ENCODE peak calls at places on chromosomes 7 and 10, in five cellular contexts. I, W, C, K and R are unnamed samples.

GRCh38 chr10:113357688-113358306 is 195.1 kb upstream of the HABP2 start:
- DNase-seq in I (no peak), C (no peak), W (no peak), K (no peak), R (no peak)

GRCh38 chr7:139359366-139360209 is at the start of gene LUC7L2:
- DNase-seq in W (peak; percentile 95), C (peak; percentile 99), I (peak; percentile 97), K (peak; percentile 99), R (peak; percentile 94)

GRCh38 chr7:156993021-156993924 is 17.2 kb downstream of the MNX1 start:
- DNase-seq in K (no peak), C (no peak), I (no peak), W (no peak), R (no peak)

GRCh38 chr10:129641982-129642381 is 174.9 kb downstream of the MGMT start:
- DNase-seq in I (no peak), W (no peak), K (no peak), C (no peak), R (no peak)

GRCh38 chr10:29329420-29329819 is 40.5 kb downstream of the LYZL1 start:
- DNase-seq in W (peak; percentile 54), K (no peak), C (no peak), I (no peak), R (no peak)

GRCh38 chr7:80275192-80275605 is 140.6 kb downstream of the GNAI1 start:
- DNase-seq in I (no peak), C (no peak), K (no peak), W (no peak), R (no peak)

GRCh38 chr7:100847360-100847759 is 5.2 kb upstream of the SLC12A9 start:
- DNase-seq in K (no peak), I (no peak), W (no peak), C (no peak), R (no peak)

GRCh38 chr7:130865408-130866236 is 131.6 kb upstream of the KLF14 start:
- DNase-seq in I (no peak), W (no peak), K (no peak), C (no peak), R (no peak)

GRCh38 chr10:32065871-32066270 is 9.6 kb upstream of the KIF5B start:
- DNase-seq in C (no peak), I (no peak), K (peak; percentile 45), W (no peak), R (no peak)

GRCh38 chr7:105611856-105612775 is 30.8 kb upstream of the EFCAB10 start:
- DNase-seq in W (no peak), I (no peak), C (no peak), K (no peak), R (no peak)

GRCh38 chr7:34357068-34357467 is 300.9 kb upstream of the NPSR1 start:
- DNase-seq in C (no peak), W (no peak), K (no peak), I (no peak), R (no peak)

GRCh38 chr10:113326160-113327111 is 226.4 kb upstream of the HABP2 start:
- DNase-seq in W (peak; percentile 29), K (peak; percentile 86), I (peak; percentile 28), C (peak; percentile 63), R (peak; percentile 42)

GRCh38 chr7:26990268-26990667 is 105.5 kb downstream of the HOXA1 start:
- DNase-seq in K (no peak), W (no peak), I (no peak), C (no peak), R (no peak)

GRCh38 chr7:33191326-33191725 is 62.0 kb downstream of the BBS9 start:
- DNase-seq in W (peak; percentile 54), K (no peak), I (no peak), C (no peak), R (no peak)

GRCh38 chr7:137458399-137458798 is 114.9 kb upstream of the PTN start:
- DNase-seq in K (no peak), W (no peak), C (no peak), I (no peak), R (no peak)

GRCh38 chr10:21257919-21258318 is 267.6 kb downstream of the SKIDA1 start:
- DNase-seq in K (no peak), W (no peak), C (no peak), I (no peak), R (no peak)

GRCh38 chr7:90473819-90474218 is 4.4 kb downstream of the PTTG1IP2 start:
- DNase-seq in K (no peak), W (no peak), I (no peak), C (no peak), R (no peak)

GRCh38 chr7:157355784-157356511 is 19.1 kb downstream of the DNAJB6 start:
- DNase-seq in W (no peak), K (no peak), C (no peak), I (no peak), R (no peak)

GRCh38 chr10:32891261-32891660 is 66.8 kb downstream of the ITGB1 start:
- DNase-seq in I (no peak), W (no peak), C (no peak), K (no peak), R (no peak)

GRCh38 chr10:111598433-111599059 is 521.7 kb downstream of the ADRA2A start:
- DNase-seq in W (peak; percentile 53), K (peak; percentile 66), I (peak; percentile 64), C (peak; percentile 10), R (peak; percentile 3)

GRCh38 chr10:97584060-97584797 is at the start of gene HOGA1:
- DNase-seq in C (no peak), I (peak; percentile 53), K (peak; percentile 92), W (peak; percentile 91), R (no peak)

GRCh38 chr10:77887631-77888355 is 38.8 kb downstream of the DLG5 start:
- DNase-seq in C (no peak), K (no peak), W (peak; percentile 89), I (no peak), R (no peak)

GRCh38 chr7:25179771-25180591 is 48.3 kb downstream of the NPVF start:
- DNase-seq in I (peak; percentile 99), K (peak; percentile 85), W (peak; percentile 69), C (peak; percentile 97), R (peak; percentile 77)

DNA sequence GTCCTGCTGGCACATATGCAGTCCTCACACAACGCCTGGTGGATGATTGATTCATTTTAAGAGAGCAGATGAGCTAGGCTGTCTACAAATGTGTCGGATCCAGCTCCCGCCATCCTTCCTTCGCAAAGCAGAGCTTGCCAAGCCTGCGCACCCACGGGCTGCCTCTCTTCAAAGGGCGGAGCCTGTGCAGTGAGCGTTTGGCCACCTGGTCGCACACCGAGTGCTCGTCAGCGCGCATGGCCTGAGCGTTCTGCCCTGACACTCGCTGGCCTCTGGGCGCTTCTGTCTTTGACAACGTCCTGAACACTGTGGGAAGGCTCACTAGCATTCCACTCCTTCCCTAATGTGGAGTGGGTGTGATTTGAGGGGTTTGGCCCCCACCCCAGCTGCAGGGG is 47.1 kb upstream of the TMEM72 start:
- DNase-seq in W (no peak), K (no peak), C (no peak), I (no peak), R (no peak)
- TF ChIP-seq BHLHE40 in W (no peak), K (no peak), C (no peak), I (no peak), R (no peak)

GRCh38 chr7:923108-924041 is 31.1 kb downstream of the ADAP1 start:
- DNase-seq in K (no peak), C (peak; percentile 64), W (no peak), I (no peak), R (peak; percentile 81)
- TF ChIP-seq BHLHE40 in K (no peak), C (peak; percentile 55), W (no peak), I (no peak), R (peak; percentile 89)

GRCh38 chr7:143422033-143422432 is 13.4 kb upstream of the EPHA1 start:
- DNase-seq in C (no peak), K (no peak), I (no peak), W (no peak), R (no peak)

GRCh38 chr7:143418681-143419458 is 10.2 kb upstream of the EPHA1 start:
- DNase-seq in C (no peak), I (no peak), W (no peak), K (no peak), R (no peak)

GRCh38 chr7:143416565-143417149 is 8.0 kb upstream of the EPHA1 start:
- DNase-seq in K (peak; percentile 44), I (peak; percentile 74), C (peak; percentile 82), W (peak; percentile 48), R (no peak)

GRCh38 chr7:143417734-143418378 is 9.2 kb upstream of the EPHA1 start:
- DNase-seq in I (no peak), C (no peak), K (no peak), W (no peak), R (no peak)

DNA sequence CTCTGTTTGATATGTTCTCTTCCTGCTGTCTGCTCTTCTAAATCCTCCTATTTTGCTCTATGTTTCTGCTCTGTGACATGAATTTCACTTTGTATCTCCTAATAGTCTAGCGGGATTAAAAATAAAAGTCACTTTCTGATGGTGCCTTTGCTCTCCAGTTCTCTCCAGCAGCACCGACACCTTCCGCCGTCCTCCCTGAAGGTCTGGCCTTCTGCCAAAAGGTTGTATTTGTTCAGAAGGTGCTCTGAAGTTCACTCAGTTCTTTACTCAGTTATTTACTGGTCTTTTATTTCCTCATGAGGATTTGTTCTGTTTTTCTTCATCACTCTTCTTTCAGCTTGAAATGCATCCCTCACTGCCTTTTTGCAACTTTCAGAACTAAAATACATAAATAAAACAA is 11.2 kb upstream of the EPHA1 start:
- DNase-seq in K (no peak), C (no peak), W (no peak), I (no peak), R (no peak)
- TF ChIP-seq BHLHE40 in K (no peak), C (no peak), W (no peak), I (no peak), R (no peak)

GRCh38 chr7:99456288-99456687 is 9.7 kb downstream of the ATP5MF start:
- DNase-seq in I (no peak), W (no peak), K (no peak), C (no peak), R (no peak)
- TF ChIP-seq BHLHE40 in I (no peak), W (no peak), K (no peak), C (no peak), R (no peak)